ENCODE peak calls at places on chromosomes 5 and 9, in six cellular contexts. U is MM.1S; E is kidney epithelial cell; F is sigmoid colon; C is CD8-positive, alpha-beta memory T cell; T is Karpas-422. Q is an unnamed sample.

GRCh38 chr9:75039006-75039405 is 10.9 kb upstream of the CARNMT1 start:
- DNase-seq in U (no peak), E (no peak), F (no peak), C (no peak), T (no peak), Q (no peak)

GRCh38 chr5:169251685-169252084 is 49.3 kb downstream of the SLIT3 start:
- DNase-seq in U (no peak), E (no peak), F (no peak), C (no peak), T (no peak), Q (no peak)

GRCh38 chr5:111984044-111984443 is 227.1 kb upstream of the NREP start:
- DNase-seq in U (no peak), E (peak; percentile 67), F (no peak), C (no peak), T (no peak), Q (peak; percentile 16)

GRCh38 chr5:36875051-36875788 is 1.3 kb upstream of the NIPBL start:
- DNase-seq in U (peak; percentile 31), E (no peak), F (peak; percentile 72), C (peak; percentile 61), T (peak; percentile 73), Q (peak; percentile 60)

GRCh38 chr5:117318528-117318927 is 743.9 kb upstream of the SEMA6A start:
- DNase-seq in U (no peak), E (no peak), F (no peak), C (no peak), T (no peak), Q (peak; percentile 15)

GRCh38 chr5:150077996-150078801 is 8.2 kb downstream of the CSF1R start:
- DNase-seq in U (no peak), E (no peak), F (no peak), C (no peak), T (no peak), Q (peak; percentile 15)

GRCh38 chr5:32850792-32851191 is 139.7 kb downstream of the NPR3 start:
- DNase-seq in U (no peak), E (no peak), F (no peak), C (no peak), T (no peak), Q (no peak)

GRCh38 chr5:159038907-159039306 is 60.8 kb downstream of the EBF1 start:
- DNase-seq in U (no peak), E (no peak), F (no peak), C (no peak), T (no peak), Q (no peak)

GRCh38 chr5:167294861-167295685 is 996.4 kb upstream of the WWC1 start:
- DNase-seq in U (no peak), E (peak; percentile 83), F (no peak), C (no peak), T (no peak), Q (peak; percentile 22)

GRCh38 chr5:138095100-138095907 is 11.5 kb downstream of the WNT8A start:
- DNase-seq in U (no peak), E (no peak), F (no peak), C (no peak), T (no peak), Q (peak; percentile 65)

GRCh38 chr5:61167382-61167781 is 5.1 kb upstream of the SMIM15 start:
- DNase-seq in U (peak; percentile 47), E (peak; percentile 10), F (no peak), C (no peak), T (peak; percentile 60), Q (peak; percentile 42)

GRCh38 chr5:95244479-95244878 is 40.4 kb downstream of the MCTP1 start:
- DNase-seq in U (no peak), E (no peak), F (no peak), C (no peak), T (no peak), Q (no peak)

GRCh38 chr9:131099088-131099611 is 2.8 kb downstream of the AIF1L start:
- DNase-seq in U (no peak), E (no peak), F (no peak), C (no peak), T (no peak), Q (peak; percentile 38)

GRCh38 chr5:54651482-54652076 is 134.0 kb downstream of the SNX18 start:
- DNase-seq in U (no peak), E (peak; percentile 62), F (peak; percentile 87), C (no peak), T (no peak), Q (no peak)

GRCh38 chr5:54644226-54644625 is 126.7 kb downstream of the SNX18 start:
- DNase-seq in U (no peak), E (peak; percentile 68), F (no peak), C (no peak), T (no peak), Q (no peak)

GRCh38 chr5:54646285-54647101 is 128.9 kb downstream of the SNX18 start:
- DNase-seq in U (peak; percentile 95), E (peak; percentile 29), F (peak; percentile 92), C (peak; percentile 65), T (peak; percentile 42), Q (peak; percentile 55)

GRCh38 chr5:54645888-54646284 is 128.3 kb downstream of the SNX18 start:
- DNase-seq in U (peak; percentile 7), E (no peak), F (no peak), C (no peak), T (no peak), Q (no peak)

GRCh38 chr5:54649041-54649504 is 131.5 kb downstream of the SNX18 start:
- DNase-seq in U (no peak), E (no peak), F (no peak), C (no peak), T (no peak), Q (no peak)
- H3K4me3 ChIP-seq in U (no peak overlapping the region), E (no peak overlapping the region), F (no peak overlapping the region), C (no peak overlapping the region), T (no peak overlapping the region), Q (no peak overlapping the region)

GRCh38 chr5:124645396-124645795 is 101.0 kb downstream of the ZNF608 start:
- DNase-seq in U (peak; percentile 31), E (no peak), F (no peak), C (no peak), T (peak; percentile 73), Q (no peak)
- H3K27me3 ChIP-seq in U (peaks cover 8% of the 10 kb centered on the region), E (no peaks in the 10 kb centered on the region), F (no peaks in the 10 kb centered on the region), C (no peaks in the 10 kb centered on the region), T (no peaks in the 10 kb centered on the region), Q (no peaks in the 10 kb centered on the region)

GRCh38 chr9:132645306-132645705 is 24.5 kb downstream of the DDX31 start:
- DNase-seq in U (no peak), E (no peak), F (no peak), C (no peak), T (no peak), Q (no peak)
- H3K36me3 ChIP-seq in U (peaks cover 9% of the 10 kb centered on the region), E (peaks cover 5% of the 10 kb centered on the region), F (peaks cover 42% of the 10 kb centered on the region), C (peaks cover 53% of the 10 kb centered on the region), T (peaks cover 61% of the 10 kb centered on the region), Q (peaks cover 28% of the 10 kb centered on the region)

GRCh38 chr5:2748180-2748840 is 3.2 kb downstream of the IRX2 start:
- DNase-seq in U (no peak), E (no peak), F (no peak), C (no peak), T (no peak), Q (no peak)
- H3K4me3 ChIP-seq in U (no peak overlapping the region), E (peak overlapping the region; percentile 46), F (no peak overlapping the region), C (no peak overlapping the region), T (no peak overlapping the region), Q (peak overlapping the region; percentile 77)

GRCh38 chr5:31645420-31646081 is 6.6 kb downstream of the PDZD2 start:
- DNase-seq in U (no peak), E (no peak), F (no peak), C (no peak), T (no peak), Q (peak; percentile 41)

GRCh38 chr5:31651241-31651640 is 12.3 kb downstream of the PDZD2 start:
- DNase-seq in U (no peak), E (no peak), F (no peak), C (no peak), T (no peak), Q (no peak)

GRCh38 chr5:31648326-31648725 is 9.4 kb downstream of the PDZD2 start:
- DNase-seq in U (no peak), E (no peak), F (no peak), C (no peak), T (no peak), Q (no peak)
- H3K27me3 ChIP-seq in U (no peaks in the 10 kb centered on the region), E (no peaks in the 10 kb centered on the region), F (no peaks in the 10 kb centered on the region), C (no peaks in the 10 kb centered on the region), T (no peaks in the 10 kb centered on the region), Q (no peaks in the 10 kb centered on the region)

GRCh38 chr5:72314571-72315172 is 5.4 kb downstream of the MRPS27 start:
- DNase-seq in U (no peak), E (no peak), F (no peak), C (no peak), T (peak; percentile 54), Q (peak; percentile 40)
- H3K36me3 ChIP-seq in U (peaks cover 5% of the 10 kb centered on the region), E (no peaks in the 10 kb centered on the region), F (peaks cover 6% of the 10 kb centered on the region), C (peaks cover 2% of the 10 kb centered on the region), T (peaks cover 45% of the 10 kb centered on the region), Q (peaks cover 4% of the 10 kb centered on the region)

GRCh38 chr5:139549162-139549894 is 11.8 kb upstream of the UBE2D2 start:
- DNase-seq in U (no peak), E (no peak), F (no peak), C (no peak), T (no peak), Q (no peak)

GRCh38 chr5:139543423-139543991 is 17.6 kb upstream of the UBE2D2 start:
- DNase-seq in U (peak; percentile 83), E (no peak), F (peak; percentile 69), C (peak; percentile 57), T (peak; percentile 85), Q (peak; percentile 93)
- H3K4me3 ChIP-seq in U (peak overlapping the region; percentile 61), E (no peak overlapping the region), F (no peak overlapping the region), C (peak overlapping the region; percentile 43), T (peak overlapping the region; percentile 57), Q (peak overlapping the region; percentile 20)